ENCODE peak calls at places on chromosomes 12 and 14, in ten cellular contexts. M is brain microvascular endothelial cell; I is iris pigment epithelial cell; W is tibial artery; V is activated CD4-positive, alpha-beta T cell treated with anti-CD3 and anti-CD28 coated beads, Interleukin-2, amount 50 U/mL, for 48 hours; C is IMR-90; N is Calu3; T is activated gamma-delta T cell treated with Interleukin-2 at 50 U/mL for 16 hours; L is RWPE2; P is A549. J is an unnamed sample.
A peak's percentile ranks its signal among the peaks of the same experiment; 100 is the strongest.

GRCh38 chr14:100486025-100486828 is 101.0 kb downstream of the BEGAIN start:
- DNase-seq in M (peak; percentile 74), I (peak; percentile 66), W (no peak), V (peak; percentile 75), C (peak; percentile 65), N (peak; percentile 60), T (peak; percentile 66), L (no peak), P (peak; percentile 53), J (peak; percentile 74)

GRCh38 chr12:21934173-21934572 is 7.1 kb downstream of the ABCC9 start:
- DNase-seq in M (no peak), I (no peak), W (no peak), V (no peak), C (peak; percentile 68), N (no peak), T (no peak), L (no peak), P (no peak), J (peak; percentile 78)

GRCh38 chr14:93533864-93534263 is 103.1 kb downstream of the UNC79 start:
- DNase-seq in M (no peak), I (no peak), W (no peak), V (no peak), C (no peak), N (no peak), T (no peak), L (no peak), P (no peak), J (no peak)

GRCh38 chr12:52611080-52611468 is 7.3 kb downstream of the KRT73 start:
- DNase-seq in M (no peak), I (no peak), W (no peak), V (no peak), C (no peak), N (no peak), T (peak; percentile 2), L (no peak), P (no peak), J (no peak)

GRCh38 chr12:27711312-27711682 is 665 bp downstream of the MRPS35 start:
- DNase-seq in M (peak; percentile 5), I (peak; percentile 23), W (no peak), V (peak; percentile 20), C (no peak), N (peak; percentile 5), T (no peak), L (no peak), P (no peak), J (peak; percentile 40)

GRCh38 chr12:121095544-121096198 is 37.0 kb upstream of the P2RX7 start:
- DNase-seq in M (peak; percentile 50), I (peak; percentile 56), W (peak; percentile 80), V (peak; percentile 86), C (peak; percentile 35), N (peak; percentile 85), T (peak; percentile 77), L (no peak), P (peak; percentile 96), J (peak; percentile 77)

GRCh38 chr14:92971601-92972180 is 48.7 kb downstream of the CHGA start:
- DNase-seq in M (no peak), I (no peak), W (no peak), V (no peak), C (no peak), N (no peak), T (no peak), L (no peak), P (no peak), J (no peak)

GRCh38 chr12:128055567-128055966 is 211.4 kb upstream of the TMEM132C start:
- DNase-seq in M (no peak), I (no peak), W (no peak), V (no peak), C (no peak), N (no peak), T (no peak), L (no peak), P (no peak), J (no peak)

GRCh38 chr14:100684154-100684553 is 42.5 kb upstream of the DLK1 start:
- DNase-seq in M (no peak), I (no peak), W (no peak), V (no peak), C (no peak), N (no peak), T (no peak), L (no peak), P (no peak), J (no peak)

GRCh38 chr12:106139422-106140141 is 828 bp upstream of the NUAK1 start:
- DNase-seq in M (peak; percentile 67), I (peak; percentile 72), W (peak; percentile 91), V (peak; percentile 46), C (peak; percentile 66), N (peak; percentile 95), T (peak; percentile 19), L (peak; percentile 81), P (peak; percentile 76), J (peak; percentile 83)

GRCh38 chr12:39443704-39444234 is 849 bp upstream of the KIF21A start:
- DNase-seq in M (no peak), I (no peak), W (no peak), V (no peak), C (no peak), N (no peak), T (no peak), L (no peak), P (peak; percentile 25), J (no peak)

GRCh38 chr12:47316609-47317049 is 236.9 kb upstream of the AMIGO2 start:
- DNase-seq in M (no peak), I (no peak), W (no peak), V (no peak), C (no peak), N (no peak), T (no peak), L (no peak), P (no peak), J (no peak)

GRCh38 chr12:43728117-43728516 is 30.5 kb downstream of the PUS7L start:
- DNase-seq in M (no peak), I (peak; percentile 10), W (no peak), V (no peak), C (no peak), N (no peak), T (no peak), L (no peak), P (no peak), J (peak; percentile 32)

GRCh38 chr14:77582511-77582910 is 33.9 kb downstream of the SPTLC2 start:
- DNase-seq in M (no peak), I (peak; percentile 70), W (no peak), V (no peak), C (peak; percentile 61), N (no peak), T (no peak), L (no peak), P (no peak), J (no peak)

GRCh38 chr14:75915063-75915462 is 66.7 kb downstream of the TGFB3 start:
- DNase-seq in M (no peak), I (peak; percentile 20), W (no peak), V (no peak), C (no peak), N (no peak), T (no peak), L (no peak), P (no peak), J (no peak)

GRCh38 chr14:101654051-101654450 is 92.8 kb downstream of the DIO3 start:
- DNase-seq in M (no peak), I (no peak), W (no peak), V (no peak), C (no peak), N (no peak), T (no peak), L (no peak), P (no peak), J (no peak)

GRCh38 chr14:87992349-87992719 is 648 bp downstream of the GALC start:
- DNase-seq in M (no peak), I (no peak), W (peak; percentile 67), V (no peak), C (peak; percentile 11), N (no peak), T (no peak), L (no peak), P (no peak), J (peak; percentile 2)

GRCh38 chr12:131892711-131893604 is 1.5 kb upstream of the ULK1 start:
- DNase-seq in M (no peak), I (no peak), W (no peak), V (no peak), C (no peak), N (no peak), T (no peak), L (no peak), P (peak; percentile 4), J (no peak)

GRCh38 chr12:76558684-76559276 is 791 bp downstream of the OSBPL8 start:
- DNase-seq in M (no peak), I (peak; percentile 57), W (peak; percentile 74), V (peak; percentile 82), C (peak; percentile 44), N (peak; percentile 54), T (peak; percentile 80), L (no peak), P (peak; percentile 31), J (peak; percentile 54)

GRCh38 chr12:3328081-3328480 is 162.9 kb upstream of the PRMT8 start:
- DNase-seq in M (no peak), I (no peak), W (no peak), V (no peak), C (no peak), N (no peak), T (no peak), L (no peak), P (no peak), J (no peak)

GRCh38 chr12:109987615-109988014 is 8.6 kb downstream of the GIT2 start:
- DNase-seq in M (no peak), I (peak; percentile 72), W (no peak), V (peak; percentile 41), C (peak; percentile 90), N (no peak), T (no peak), L (no peak), P (no peak), J (peak; percentile 31)

GRCh38 chr14:105414456-105415371 is 4.9 kb upstream of the MTA1 start:
- DNase-seq in M (peak; percentile 56), I (peak; percentile 73), W (peak; percentile 88), V (peak; percentile 70), C (peak; percentile 52), N (peak; percentile 62), T (peak; percentile 44), L (peak; percentile 73), P (peak; percentile 82), J (peak; percentile 67)

GRCh38 chr12:78473136-78473535 is 391.4 kb upstream of the SYT1 start:
- DNase-seq in M (peak; percentile 29), I (peak; percentile 60), W (no peak), V (no peak), C (peak; percentile 56), N (no peak), T (no peak), L (no peak), P (no peak), J (peak; percentile 12)

GRCh38 chr12:93591137-93591868 is 18.8 kb downstream of the SOCS2 start:
- DNase-seq in M (peak; percentile 93), I (peak; percentile 88), W (peak; percentile 89), V (peak; percentile 45), C (peak; percentile 87), N (peak; percentile 34), T (no peak), L (peak; percentile 65), P (peak; percentile 80), J (peak; percentile 93)

GRCh38 chr12:105992849-105993740 is 145.7 kb downstream of the NUAK1 start:
- DNase-seq in M (peak; percentile 27), I (peak; percentile 74), W (no peak), V (no peak), C (peak; percentile 81), N (no peak), T (no peak), L (no peak), P (no peak), J (no peak)

GRCh38 chr12:11228268-11228879 is 41.1 kb downstream of the PRB3 start:
- DNase-seq in M (peak; percentile 70), I (peak; percentile 61), W (no peak), V (peak; percentile 47), C (peak; percentile 30), N (peak; percentile 63), T (peak; percentile 3), L (no peak), P (peak; percentile 20), J (peak; percentile 69)

GRCh38 chr14:60332046-60332399 is 83.0 kb downstream of the PPM1A start:
- DNase-seq in M (no peak), I (no peak), W (no peak), V (no peak), C (no peak), N (no peak), T (no peak), L (no peak), P (no peak), J (no peak)

GRCh38 chr14:99679111-99679510 is 5.0 kb upstream of the CYP46A1 start:
- DNase-seq in M (no peak), I (no peak), W (peak; percentile 53), V (no peak), C (no peak), N (no peak), T (no peak), L (peak; percentile 61), P (no peak), J (no peak)

J was measured in ELR.